ENCODE peak calls at places on chromosomes 5 and 9, in five cellular contexts. D is AG09309, F is HL-60, G is fibroblast of pulmonary artery, P is left lung. Y is an unnamed sample.

GRCh38 chr5:123203105-123203794 is 114.2 kb downstream of the PRDM6 start:
- DNase-seq in D (no peak), F (no peak), G (peak), P (no peak), Y (no peak)

GRCh38 chr5:59174248-59174844 is 591.5 kb downstream of the RAB3C start:
- DNase-seq in D (peak), F (peak), G (peak), P (no peak), Y (peak)

GRCh38 chr9:23769307-23769935 is 56.6 kb downstream of the ELAVL2 start:
- DNase-seq in D (peak), F (no peak), G (peak), P (no peak), Y (no peak)

GRCh38 chr9:96412174-96412913 is 5.8 kb downstream of the ZNF367 start:
- DNase-seq in D (no peak), F (no peak), G (no peak), P (no peak), Y (peak)

GRCh38 chr9:22682536-22683392 is 236.1 kb downstream of the DMRTA1 start:
- DNase-seq in D (no peak), F (no peak), G (peak), P (no peak), Y (no peak)

GRCh38 chr9:21728781-21729180 is 73.7 kb upstream of the MTAP start:
- DNase-seq in D (no peak), F (no peak), G (peak), P (no peak), Y (no peak)

GRCh38 chr9:18451409-18451808 is 22.5 kb upstream of the ADAMTSL1 start:
- DNase-seq in D (peak), F (no peak), G (peak), P (no peak), Y (no peak)

GRCh38 chr5:122478741-122479459 is 166.9 kb downstream of the SNCAIP start:
- DNase-seq in D (peak), F (no peak), G (peak), P (no peak), Y (no peak)

GRCh38 chr9:74078647-74079046 is 418.5 kb upstream of the RORB start:
- DNase-seq in D (no peak), F (no peak), G (no peak), P (no peak), Y (no peak)

GRCh38 chr9:108535526-108535925 is 320.3 kb downstream of the ACTL7B start:
- DNase-seq in D (no peak), F (peak), G (peak), P (no peak), Y (peak)
- TF ChIP-seq CTCF in D (peak), F (peak), G (peak), P (peak), Y (peak)

GRCh38 chr5:19866088-19866446 is 121.9 kb downstream of the CDH18 start:
- DNase-seq in D (no peak), F (no peak), G (no peak), P (no peak), Y (no peak)
- H3K4me3 ChIP-seq in D (peak), F (no peak), G (no peak), P (no peak), Y (no peak)

GRCh38 chr5:927172-928015 is 34.7 kb downstream of the TRIP13 start:
- DNase-seq in D (no peak), F (no peak), G (no peak), P (no peak), Y (no peak)
- TF ChIP-seq CTCF in D (no peak), F (no peak), G (peak), P (no peak), Y (no peak)

DNA sequence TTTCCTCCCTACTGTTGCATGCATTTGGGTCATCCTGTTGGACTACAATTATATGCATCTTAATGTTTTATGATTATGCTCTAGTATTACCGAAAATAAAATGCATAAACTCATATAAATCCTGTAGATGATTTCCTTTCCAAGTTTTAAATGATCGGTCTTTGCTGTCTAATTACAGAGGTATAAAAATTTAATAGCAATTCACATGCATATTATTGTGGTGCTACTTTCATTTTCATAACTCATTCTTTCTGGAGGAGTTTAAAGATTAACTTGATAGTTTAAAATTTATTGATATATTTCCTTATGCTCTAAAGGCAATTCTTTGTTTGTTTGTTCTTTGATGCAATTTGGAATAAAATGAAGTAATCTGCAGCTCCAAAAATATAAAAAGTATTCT is 1475.1 kb downstream of the MAT2B start:
- DNase-seq in D (no peak), F (no peak), G (no peak), P (no peak), Y (no peak)
- H3K4me3 ChIP-seq in D (no peak), F (no peak), G (no peak), P (no peak), Y (no peak)

GRCh38 chr5:150112211-150113046 is 26.1 kb upstream of the CSF1R start:
- DNase-seq in D (peak), F (no peak), G (peak), P (peak), Y (no peak)

GRCh38 chr5:150114773-150115408 is 28.5 kb upstream of the CSF1R start:
- DNase-seq in D (no peak), F (no peak), G (no peak), P (no peak), Y (no peak)

GRCh38 chr5:150113047-150113744 is 26.8 kb upstream of the CSF1R start:
- DNase-seq in D (no peak), F (peak), G (no peak), P (no peak), Y (no peak)

GRCh38 chr5:150116667-150117395 is 30.5 kb upstream of the CSF1R start:
- DNase-seq in D (no peak), F (no peak), G (no peak), P (no peak), Y (no peak)

DNA sequence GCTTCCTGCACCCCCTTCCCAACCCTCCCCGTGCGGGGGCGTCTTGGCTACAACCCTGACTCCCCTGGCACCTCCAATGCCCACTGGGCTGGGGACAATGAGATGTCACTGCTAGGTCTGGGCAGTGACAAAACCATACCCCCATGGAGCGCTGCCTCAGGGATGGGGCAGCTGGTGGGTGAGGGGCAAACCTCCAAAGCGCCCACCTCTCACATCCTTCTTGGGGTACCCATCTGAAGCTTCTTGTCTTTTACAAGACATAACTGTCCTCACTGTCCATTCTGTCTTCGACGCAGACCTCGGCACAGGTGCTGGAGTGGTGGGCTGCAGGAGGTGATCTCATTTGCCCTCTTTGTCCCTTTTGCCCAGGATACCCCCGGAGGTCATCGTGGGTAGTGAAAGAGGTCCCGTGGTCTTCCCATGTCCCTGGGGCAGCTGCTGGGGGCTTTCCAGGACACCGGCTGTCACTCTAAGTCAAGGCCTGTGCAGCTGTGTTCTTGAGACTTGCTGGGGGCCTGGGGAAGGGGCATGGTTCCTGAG is 27.8 kb upstream of the CSF1R start:
- DNase-seq in D (no peak), F (no peak), G (no peak), P (no peak), Y (no peak)
- TF ChIP-seq CTCF in D (no peak), F (no peak), G (no peak), P (no peak), Y (no peak)

GRCh38 chr9:124394167-124394566 is 21.1 kb downstream of the PSMB7 start:
- DNase-seq in D (no peak), F (peak), G (no peak), P (no peak), Y (peak)

GRCh38 chr9:124392855-124393460 is 22.3 kb downstream of the PSMB7 start:
- DNase-seq in D (peak), F (peak), G (peak), P (no peak), Y (no peak)

GRCh38 chr9:124390812-124391658 is 24.2 kb downstream of the PSMB7 start:
- DNase-seq in D (no peak), F (no peak), G (peak), P (no peak), Y (no peak)

GRCh38 chr9:124394596-124394995 is 20.6 kb downstream of the PSMB7 start:
- DNase-seq in D (no peak), F (no peak), G (no peak), P (no peak), Y (no peak)

DNA sequence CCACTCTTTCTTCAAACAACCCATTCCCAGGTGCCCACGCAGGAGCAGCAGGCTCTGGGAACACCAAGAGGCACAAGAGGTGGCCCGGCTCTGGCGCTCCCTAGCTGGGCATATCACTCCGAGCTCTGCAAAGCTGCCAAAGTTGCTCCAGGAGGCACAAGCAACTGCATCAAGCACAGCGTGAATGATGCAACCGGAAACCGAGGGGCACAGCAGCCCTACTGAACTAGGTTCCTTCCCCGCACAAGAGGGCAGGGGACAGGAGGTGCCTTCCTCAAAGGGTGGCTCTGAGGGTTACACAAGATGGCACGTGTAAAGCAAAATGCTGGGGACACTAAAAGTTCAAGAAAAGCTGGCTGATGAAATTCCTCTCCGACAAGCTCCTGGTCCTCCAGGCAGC is 23.0 kb downstream of the PSMB7 start:
- DNase-seq in D (no peak), F (peak), G (no peak), P (peak), Y (no peak)
- H3K4me3 ChIP-seq in D (no peak), F (no peak), G (no peak), P (no peak), Y (no peak)

DNA sequence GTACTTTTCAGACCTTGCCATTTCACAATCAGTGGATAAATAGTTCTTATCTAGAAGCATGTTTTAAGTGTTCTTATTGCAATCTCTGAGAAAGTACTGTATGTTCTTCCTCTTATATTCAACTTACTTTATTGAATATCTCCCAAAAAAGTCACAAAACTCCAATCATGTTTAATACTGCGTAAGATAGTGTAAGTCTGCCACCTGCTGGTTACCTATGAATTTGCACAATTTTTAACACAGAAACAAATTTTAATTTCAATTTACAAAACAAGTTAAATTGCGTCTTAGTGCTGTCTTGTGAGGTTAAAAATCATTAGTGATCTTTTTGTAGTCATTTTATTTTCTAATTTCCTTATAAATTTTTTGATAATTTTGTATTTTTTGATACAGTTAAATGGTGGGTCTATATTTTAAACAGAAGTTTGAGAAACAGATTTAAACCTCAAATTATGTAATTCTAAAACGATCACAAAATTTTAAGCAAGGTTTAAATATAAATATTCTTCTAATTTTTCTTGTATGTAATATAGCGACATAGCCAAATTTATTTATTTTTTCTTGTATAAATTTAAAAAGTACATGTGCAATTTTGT is 115.8 kb downstream of the EMB start:
- DNase-seq in D (no peak), F (peak), G (peak), P (no peak), Y (peak)
- TF ChIP-seq CTCF in D (peak), F (peak), G (peak), P (peak), Y (peak)

GRCh38 chr9:131731237-131731995 is 8.5 kb downstream of the RAPGEF1 start:
- DNase-seq in D (no peak), F (no peak), G (no peak), P (no peak), Y (peak)
- H3K4me3 ChIP-seq in D (no peak), F (no peak), G (no peak), P (no peak), Y (peak)

DNA sequence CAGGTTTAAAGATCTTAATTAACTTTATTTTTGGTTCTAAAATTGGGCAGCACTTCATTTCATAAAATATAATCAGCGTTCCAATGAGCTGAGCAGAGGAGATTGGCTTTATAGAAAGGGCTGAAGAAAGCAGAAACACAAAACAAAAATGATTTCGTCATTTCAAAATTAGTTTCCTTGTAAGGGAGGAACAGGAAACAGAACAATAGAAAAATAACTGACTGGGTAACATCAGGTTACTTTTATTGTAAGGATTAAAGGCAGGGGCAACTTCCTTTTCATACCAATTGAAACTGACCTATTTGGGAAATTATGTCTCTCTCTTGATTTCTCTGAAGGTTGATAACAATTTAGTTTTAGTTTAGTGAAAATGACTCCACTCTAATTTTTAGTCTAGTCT is 157.1 kb downstream of the ATP10B start:
- DNase-seq in D (no peak), F (no peak), G (no peak), P (no peak), Y (no peak)
- TF ChIP-seq CTCF in D (no peak), F (no peak), G (no peak), P (no peak), Y (no peak)

Y was measured in GM12865.